ENCODE peak calls at places on chromosome 17, in eight cellular contexts. One of them, this sample, is unnamed.

GRCh38 chr17:64118452-64118979 is 11.4 kb downstream of the ERN1 start:
- DNase-seq in ascending aorta: peak
- DNase-seq in NCI-H82: no peak
- DNase-seq in naive thymus-derived CD4-positive, alpha-beta T cell: no peak
- DNase-seq in germinal center: no peak
- DNase-seq in EH: no peak
- DNase-seq in KG1: no peak
- DNase-seq in HTR-8/SVneo: no peak
- DNase-seq in this sample: no peak

GRCh38 chr17:79711715-79712305 is 18.9 kb upstream of the ENPP7 start:
- DNase-seq in ascending aorta: no peak
- DNase-seq in NCI-H82: no peak
- DNase-seq in naive thymus-derived CD4-positive, alpha-beta T cell: no peak
- DNase-seq in germinal center: no peak
- DNase-seq in EH: peak
- DNase-seq in KG1: no peak
- DNase-seq in HTR-8/SVneo: no peak
- DNase-seq in this sample: no peak

GRCh38 chr17:61689610-61690180 is 98.7 kb upstream of the NACA2 start:
- DNase-seq in ascending aorta: no peak
- DNase-seq in NCI-H82: no peak
- DNase-seq in naive thymus-derived CD4-positive, alpha-beta T cell: no peak
- DNase-seq in germinal center: no peak
- DNase-seq in EH: peak
- DNase-seq in KG1: no peak
- DNase-seq in HTR-8/SVneo: no peak
- DNase-seq in this sample: peak

GRCh38 chr17:17236295-17237025 is 508 bp downstream of the FLCN start:
- DNase-seq in ascending aorta: no peak
- DNase-seq in NCI-H82: peak
- DNase-seq in naive thymus-derived CD4-positive, alpha-beta T cell: peak
- DNase-seq in germinal center: no peak
- DNase-seq in EH: peak
- DNase-seq in KG1: no peak
- DNase-seq in HTR-8/SVneo: peak
- DNase-seq in this sample: peak

GRCh38 chr17:68595496-68595895 is 5.7 kb downstream of the FAM20A start:
- DNase-seq in ascending aorta: no peak
- DNase-seq in NCI-H82: no peak
- DNase-seq in naive thymus-derived CD4-positive, alpha-beta T cell: no peak
- DNase-seq in germinal center: no peak
- DNase-seq in EH: peak
- DNase-seq in KG1: no peak
- DNase-seq in HTR-8/SVneo: no peak
- DNase-seq in this sample: no peak

GRCh38 chr17:65530985-65531507 is 30.4 kb downstream of the AXIN2 start:
- DNase-seq in ascending aorta: no peak
- DNase-seq in NCI-H82: no peak
- DNase-seq in naive thymus-derived CD4-positive, alpha-beta T cell: no peak
- DNase-seq in germinal center: no peak
- DNase-seq in EH: peak
- DNase-seq in KG1: no peak
- DNase-seq in HTR-8/SVneo: no peak
- DNase-seq in this sample: no peak

GRCh38 chr17:15377200-15377599 is 35.8 kb upstream of the TEKT3 start:
- DNase-seq in ascending aorta: no peak
- DNase-seq in NCI-H82: no peak
- DNase-seq in naive thymus-derived CD4-positive, alpha-beta T cell: no peak
- DNase-seq in germinal center: no peak
- DNase-seq in EH: peak
- DNase-seq in KG1: no peak
- DNase-seq in HTR-8/SVneo: peak
- DNase-seq in this sample: peak

GRCh38 chr17:62950067-62950466 is 16.0 kb upstream of the TANC2 start:
- DNase-seq in ascending aorta: peak
- DNase-seq in NCI-H82: peak
- DNase-seq in naive thymus-derived CD4-positive, alpha-beta T cell: no peak
- DNase-seq in germinal center: no peak
- DNase-seq in EH: peak
- DNase-seq in KG1: no peak
- DNase-seq in HTR-8/SVneo: peak
- DNase-seq in this sample: no peak

GRCh38 chr17:5537251-5537650 is 47.1 kb downstream of the NLRP1 start:
- DNase-seq in ascending aorta: no peak
- DNase-seq in NCI-H82: no peak
- DNase-seq in naive thymus-derived CD4-positive, alpha-beta T cell: no peak
- DNase-seq in germinal center: no peak
- DNase-seq in EH: peak
- DNase-seq in KG1: no peak
- DNase-seq in HTR-8/SVneo: no peak
- DNase-seq in this sample: no peak

GRCh38 chr17:41784207-41784744 is 2.2 kb downstream of the JUP start:
- DNase-seq in ascending aorta: no peak
- DNase-seq in NCI-H82: peak
- DNase-seq in naive thymus-derived CD4-positive, alpha-beta T cell: no peak
- DNase-seq in germinal center: no peak
- DNase-seq in EH: peak
- DNase-seq in KG1: peak
- DNase-seq in HTR-8/SVneo: peak
- DNase-seq in this sample: peak

GRCh38 chr17:31469959-31470358 is 78.5 kb downstream of the RAB11FIP4 start:
- DNase-seq in ascending aorta: no peak
- DNase-seq in NCI-H82: no peak
- DNase-seq in naive thymus-derived CD4-positive, alpha-beta T cell: no peak
- DNase-seq in germinal center: no peak
- DNase-seq in EH: no peak
- DNase-seq in KG1: no peak
- DNase-seq in HTR-8/SVneo: no peak
- DNase-seq in this sample: no peak

GRCh38 chr17:70621593-70621992 is 452.3 kb downstream of the KCNJ2 start:
- DNase-seq in ascending aorta: no peak
- DNase-seq in NCI-H82: no peak
- DNase-seq in naive thymus-derived CD4-positive, alpha-beta T cell: no peak
- DNase-seq in germinal center: no peak
- DNase-seq in EH: no peak
- DNase-seq in KG1: no peak
- DNase-seq in HTR-8/SVneo: no peak
- DNase-seq in this sample: no peak

GRCh38 chr17:16881239-16881924 is 90.5 kb downstream of the TNFRSF13B start:
- DNase-seq in ascending aorta: no peak
- DNase-seq in NCI-H82: no peak
- DNase-seq in naive thymus-derived CD4-positive, alpha-beta T cell: no peak
- DNase-seq in germinal center: no peak
- DNase-seq in EH: no peak
- DNase-seq in KG1: no peak
- DNase-seq in HTR-8/SVneo: no peak
- DNase-seq in this sample: no peak

GRCh38 chr17:60604686-60605334 is 4.8 kb downstream of the PPM1D start:
- DNase-seq in ascending aorta: peak
- DNase-seq in NCI-H82: no peak
- DNase-seq in naive thymus-derived CD4-positive, alpha-beta T cell: no peak
- DNase-seq in germinal center: no peak
- DNase-seq in EH: peak
- DNase-seq in KG1: no peak
- DNase-seq in HTR-8/SVneo: peak
- DNase-seq in this sample: peak

GRCh38 chr17:3695129-3695722 is 729 bp downstream of the P2RX5 start:
- DNase-seq in ascending aorta: no peak
- DNase-seq in NCI-H82: peak
- DNase-seq in naive thymus-derived CD4-positive, alpha-beta T cell: no peak
- DNase-seq in germinal center: no peak
- DNase-seq in EH: peak
- DNase-seq in KG1: no peak
- DNase-seq in HTR-8/SVneo: no peak
- DNase-seq in this sample: peak

GRCh38 chr17:38868095-38868967 is 1.5 kb upstream of the LASP1 start:
- DNase-seq in ascending aorta: no peak
- DNase-seq in NCI-H82: peak
- DNase-seq in naive thymus-derived CD4-positive, alpha-beta T cell: no peak
- DNase-seq in germinal center: peak
- DNase-seq in EH: peak
- DNase-seq in KG1: peak
- DNase-seq in HTR-8/SVneo: no peak
- DNase-seq in this sample: peak

This sample was measured in RKO.